ENCODE peak calls at places on chromosomes 6 and 20, in six cellular contexts. L is WERI-Rb-1, J is A172, P is GM20000, G is cardiac fibroblast, O is T-helper 9 cell. D is an unnamed sample.

GRCh38 chr6:138517635-138518034 is 18.3 kb upstream of the NHSL1 start:
- DNase-seq in P (peak), G (peak), O (peak), L (peak), J (no peak), D (peak)

GRCh38 chr20:5686381-5687105 is 63.7 kb upstream of the SHLD1 start:
- DNase-seq in P (no peak), G (no peak), O (no peak), J (no peak), L (no peak), D (no peak)

GRCh38 chr20:7609250-7609649 is 331.0 kb downstream of the HAO1 start:
- DNase-seq in P (no peak), G (no peak), J (no peak), O (no peak), L (no peak), D (no peak)

GRCh38 chr20:41081276-41081814 is 52.7 kb downstream of the TOP1 start:
- DNase-seq in L (no peak), J (no peak), O (no peak), P (no peak), G (peak), D (no peak)

GRCh38 chr6:102848796-102849195 is 1455.3 kb downstream of the GRIK2 start:
- DNase-seq in O (no peak), P (no peak), G (no peak), L (no peak), J (no peak), D (no peak)

GRCh38 chr20:25285091-25285647 is 37.3 kb downstream of the PYGB start:
- DNase-seq in O (no peak), P (no peak), G (no peak), J (no peak), L (peak), D (no peak)

GRCh38 chr20:48234951-48235350 is 449.7 kb upstream of the SULF2 start:
- DNase-seq in G (no peak), O (no peak), P (no peak), L (peak), J (no peak), D (no peak)

GRCh38 chr6:85421963-85422362 is 27.9 kb upstream of the NT5E start:
- DNase-seq in G (peak), O (no peak), J (peak), P (no peak), L (no peak), D (no peak)

D was measured in fibroblast of pulmonary artery.